ENCODE peak calls at places on chromosomes 6 and 20, in four cellular contexts. One of them, this sample, is unnamed.

GRCh38 chr20:53926428-53927028 is 143.9 kb downstream of the BCAS1 start:
- DNase-seq in lower leg skin: peak; percentile 82
- DNase-seq in neural progenitor cell: no peak
- DNase-seq in astrocyte of the spinal cord: peak; percentile 91
- DNase-seq in this sample: peak; percentile 97

GRCh38 chr6:84568971-84569370 is 195.4 kb downstream of the TBX18 start:
- DNase-seq in astrocyte of the spinal cord: peak; percentile 67
- DNase-seq in lower leg skin: no peak
- DNase-seq in neural progenitor cell: peak; percentile 38
- DNase-seq in this sample: peak; percentile 79

GRCh38 chr20:48384147-48384818 is 443.5 kb downstream of the PREX1 start:
- DNase-seq in astrocyte of the spinal cord: no peak
- DNase-seq in lower leg skin: no peak
- DNase-seq in neural progenitor cell: no peak
- DNase-seq in this sample: no peak

GRCh38 chr20:52204136-52204535 is 12.6 kb upstream of the ZFP64 start:
- DNase-seq in astrocyte of the spinal cord: no peak
- DNase-seq in lower leg skin: no peak
- DNase-seq in neural progenitor cell: no peak
- DNase-seq in this sample: no peak

GRCh38 chr6:66948106-66948505 is 1241.1 kb upstream of the EYS start:
- DNase-seq in neural progenitor cell: no peak
- DNase-seq in astrocyte of the spinal cord: peak; percentile 17
- DNase-seq in lower leg skin: no peak
- DNase-seq in this sample: peak; percentile 62

GRCh38 chr6:44496705-44497369 is 109.3 kb downstream of the CDC5L start:
- DNase-seq in lower leg skin: peak; percentile 66
- DNase-seq in neural progenitor cell: no peak
- DNase-seq in astrocyte of the spinal cord: peak; percentile 36
- DNase-seq in this sample: no peak

GRCh38 chr6:22558288-22558882 is 11.0 kb upstream of the HDGFL1 start:
- DNase-seq in lower leg skin: no peak
- DNase-seq in astrocyte of the spinal cord: no peak
- DNase-seq in neural progenitor cell: no peak
- DNase-seq in this sample: no peak

GRCh38 chr6:8207191-8207868 is 105.0 kb upstream of the EEF1E1 start:
- DNase-seq in neural progenitor cell: no peak
- DNase-seq in astrocyte of the spinal cord: no peak
- DNase-seq in lower leg skin: no peak
- DNase-seq in this sample: no peak

GRCh38 chr6:27250955-27251671 is 3.6 kb downstream of the PRSS16 start:
- DNase-seq in astrocyte of the spinal cord: no peak
- DNase-seq in neural progenitor cell: peak; percentile 97
- DNase-seq in lower leg skin: peak; percentile 92
- DNase-seq in this sample: peak; percentile 30

GRCh38 chr20:64241061-64241460 is 14.5 kb upstream of the PCMTD2 start:
- DNase-seq in neural progenitor cell: no peak
- DNase-seq in lower leg skin: no peak
- DNase-seq in astrocyte of the spinal cord: no peak
- DNase-seq in this sample: no peak

GRCh38 chr6:4665489-4666417 is 110.5 kb upstream of the CDYL start:
- DNase-seq in astrocyte of the spinal cord: peak; percentile 35
- DNase-seq in lower leg skin: peak; percentile 50
- DNase-seq in neural progenitor cell: no peak
- DNase-seq in this sample: no peak

GRCh38 chr6:5728726-5729434 is 277.8 kb downstream of the NRN1 start:
- DNase-seq in lower leg skin: peak; percentile 75
- DNase-seq in astrocyte of the spinal cord: peak; percentile 48
- DNase-seq in neural progenitor cell: no peak
- DNase-seq in this sample: peak; percentile 41

DNA sequence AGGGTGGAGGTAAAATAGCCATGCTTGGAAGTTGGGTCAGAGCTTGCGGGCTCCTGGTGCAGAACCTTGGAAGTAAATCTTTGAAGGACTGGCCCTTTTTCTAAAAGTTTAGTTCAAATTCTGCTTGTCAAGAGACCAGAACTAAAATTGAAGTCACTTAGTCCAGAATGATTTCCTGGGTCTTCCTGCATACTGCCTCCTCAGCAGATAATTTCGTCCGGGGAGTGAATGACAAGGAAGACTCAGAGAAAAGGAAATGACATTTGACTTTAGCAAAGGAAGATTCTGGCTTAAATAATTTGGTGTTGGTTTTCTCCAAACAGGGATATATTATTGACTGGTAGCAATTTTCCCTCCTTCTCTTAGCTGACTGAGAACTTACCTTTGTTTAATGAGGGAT is 1.2 kb downstream of the TM9SF4 start:
- DNase-seq in lower leg skin: no peak
- DNase-seq in astrocyte of the spinal cord: no peak
- DNase-seq in neural progenitor cell: no peak
- DNase-seq in this sample: no peak
- H3K4me3 ChIP-seq in lower leg skin: no peak overlapping the region
- H3K4me3 ChIP-seq in astrocyte of the spinal cord: peak overlapping the region; percentile 87
- H3K4me3 ChIP-seq in neural progenitor cell: peak overlapping the region; percentile 75
- H3K4me3 ChIP-seq in this sample: peak overlapping the region; percentile 81

DNA sequence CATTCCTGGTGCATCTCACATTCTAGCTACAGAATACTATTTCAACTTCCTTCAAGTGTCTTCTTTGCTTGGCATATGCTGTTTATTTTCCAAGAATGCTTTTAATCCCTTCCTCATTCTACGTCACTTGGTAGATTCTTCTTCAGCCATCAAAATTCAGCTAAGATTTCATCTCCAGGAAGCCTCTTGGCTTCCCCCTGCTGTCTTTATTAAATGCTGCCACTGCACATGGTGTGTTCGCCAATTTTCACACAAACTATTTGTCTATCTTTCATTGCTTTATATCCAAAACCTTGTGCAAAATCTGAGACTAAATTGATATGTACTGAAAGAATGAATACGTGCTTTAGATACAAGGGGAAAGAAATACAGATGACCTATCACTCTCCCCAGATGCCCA is 253.0 kb downstream of the RFPL4B start:
- DNase-seq in astrocyte of the spinal cord: no peak
- DNase-seq in neural progenitor cell: no peak
- DNase-seq in lower leg skin: no peak
- DNase-seq in this sample: no peak
- TF ChIP-seq CTCF in astrocyte of the spinal cord: peak; percentile 15
- TF ChIP-seq CTCF in neural progenitor cell: peak; percentile 6
- TF ChIP-seq CTCF in lower leg skin: no peak
- TF ChIP-seq CTCF in this sample: no peak

GRCh38 chr20:58160451-58161051 is 67.9 kb downstream of the ANKRD60 start:
- DNase-seq in astrocyte of the spinal cord: peak; percentile 71
- DNase-seq in neural progenitor cell: peak; percentile 23
- DNase-seq in lower leg skin: peak; percentile 89
- DNase-seq in this sample: no peak
- H3K4me3 ChIP-seq in astrocyte of the spinal cord: no peak overlapping the region
- H3K4me3 ChIP-seq in neural progenitor cell: no peak overlapping the region
- H3K4me3 ChIP-seq in lower leg skin: no peak overlapping the region
- H3K4me3 ChIP-seq in this sample: no peak overlapping the region

GRCh38 chr20:60642546-60642945 is 609.5 kb upstream of the CDH4 start:
- DNase-seq in lower leg skin: no peak
- DNase-seq in astrocyte of the spinal cord: no peak
- DNase-seq in neural progenitor cell: no peak
- DNase-seq in this sample: no peak
- TF ChIP-seq CTCF in lower leg skin: no peak
- TF ChIP-seq CTCF in astrocyte of the spinal cord: no peak
- TF ChIP-seq CTCF in neural progenitor cell: no peak
- TF ChIP-seq CTCF in this sample: no peak

DNA sequence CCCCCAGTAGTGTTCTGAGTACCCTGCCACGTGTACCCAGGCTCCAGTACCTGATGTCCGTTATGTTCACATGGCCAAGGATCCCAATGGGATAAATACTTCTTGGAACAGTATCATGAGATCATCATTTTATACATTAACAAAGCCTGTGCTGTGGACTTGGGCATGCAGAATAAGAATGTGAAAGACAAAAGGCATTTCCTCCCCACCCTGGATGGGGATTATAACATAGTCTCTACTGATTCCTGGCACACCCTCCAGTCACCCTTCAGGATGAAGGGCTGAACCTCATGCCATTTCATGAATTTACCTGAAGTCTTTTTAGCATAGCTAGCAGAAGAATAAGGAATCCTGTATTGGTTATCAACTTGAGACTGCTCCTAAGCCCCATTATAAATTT is 2.8 kb downstream of the TNFRSF21 start:
- DNase-seq in neural progenitor cell: no peak
- DNase-seq in astrocyte of the spinal cord: no peak
- DNase-seq in lower leg skin: no peak
- DNase-seq in this sample: peak; percentile 54
- H3K4me3 ChIP-seq in neural progenitor cell: no peak overlapping the region
- H3K4me3 ChIP-seq in astrocyte of the spinal cord: no peak overlapping the region
- H3K4me3 ChIP-seq in lower leg skin: no peak overlapping the region
- H3K4me3 ChIP-seq in this sample: peak overlapping the region; percentile 93

GRCh38 chr6:141610741-141611140 is 522.0 kb upstream of the GJE1 start:
- DNase-seq in astrocyte of the spinal cord: peak; percentile 14
- DNase-seq in lower leg skin: no peak
- DNase-seq in neural progenitor cell: peak; percentile 13
- DNase-seq in this sample: peak; percentile 39
- TF ChIP-seq CTCF in astrocyte of the spinal cord: peak; percentile 41
- TF ChIP-seq CTCF in lower leg skin: no peak
- TF ChIP-seq CTCF in neural progenitor cell: peak; percentile 49
- TF ChIP-seq CTCF in this sample: peak; percentile 46

DNA sequence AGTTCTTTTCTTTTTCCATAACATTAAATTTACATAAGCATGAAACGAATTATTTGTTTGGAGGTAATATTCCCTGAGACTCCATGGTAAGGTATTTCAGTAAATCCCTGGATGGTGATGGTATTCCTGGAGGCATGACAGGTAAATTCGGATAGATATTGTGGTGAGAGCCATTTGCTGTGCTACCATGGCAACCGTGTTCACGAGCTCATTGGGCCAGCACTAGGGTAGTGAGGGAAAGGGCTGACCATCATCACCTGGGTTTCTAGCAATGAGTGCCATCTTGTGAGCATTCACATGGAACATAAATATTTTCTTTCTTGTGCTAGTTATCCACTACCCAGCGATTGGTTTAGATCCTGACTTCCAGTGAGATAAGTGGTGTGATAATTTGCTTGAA is 51.9 kb upstream of the GNRH2 start:
- DNase-seq in neural progenitor cell: no peak
- DNase-seq in lower leg skin: no peak
- DNase-seq in astrocyte of the spinal cord: no peak
- DNase-seq in this sample: no peak
- H3K4me3 ChIP-seq in neural progenitor cell: no peak overlapping the region
- H3K4me3 ChIP-seq in lower leg skin: no peak overlapping the region
- H3K4me3 ChIP-seq in astrocyte of the spinal cord: no peak overlapping the region
- H3K4me3 ChIP-seq in this sample: no peak overlapping the region

DNA sequence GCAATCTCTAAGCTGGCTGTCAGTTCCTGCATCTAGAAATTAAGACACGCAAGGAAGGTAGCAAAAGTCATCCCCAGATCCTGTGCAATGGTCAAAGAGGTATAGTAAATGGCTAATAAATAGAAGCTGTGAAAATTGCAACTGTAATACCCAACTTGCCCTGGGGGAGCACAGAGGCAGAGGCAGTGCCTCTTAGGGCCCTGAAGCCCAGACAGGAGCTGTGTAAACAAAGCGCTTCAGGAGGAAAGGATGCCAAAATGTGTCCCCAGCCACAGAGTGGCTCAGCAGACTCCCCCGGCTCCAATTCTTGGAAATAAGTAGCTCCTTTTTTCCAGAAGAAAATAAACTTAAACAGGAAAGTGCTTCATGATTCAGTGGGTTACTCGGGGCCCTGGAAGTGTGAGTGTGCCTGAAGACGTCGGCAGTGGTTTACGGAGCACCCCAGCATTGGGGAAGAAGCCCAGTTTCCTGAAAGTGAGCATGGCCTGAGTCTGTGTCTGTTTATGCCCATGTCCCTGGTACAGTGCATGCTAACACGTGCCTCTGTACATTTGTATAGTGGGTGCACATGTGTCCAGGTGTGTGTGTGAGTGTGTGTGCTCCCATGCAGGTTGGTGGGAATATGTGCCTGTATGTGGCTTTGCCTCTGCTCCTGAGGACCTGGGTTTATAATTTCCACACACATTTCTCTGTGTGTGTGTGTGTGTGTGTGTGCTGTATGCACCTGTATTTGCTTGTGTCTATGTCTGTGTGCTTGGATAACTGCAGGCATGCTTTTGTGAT is 246.7 kb downstream of the MAFB start:
- DNase-seq in lower leg skin: peak; percentile 75
- DNase-seq in neural progenitor cell: peak; percentile 48
- DNase-seq in astrocyte of the spinal cord: peak; percentile 19
- DNase-seq in this sample: peak; percentile 12
- TF ChIP-seq CTCF in lower leg skin: no peak
- TF ChIP-seq CTCF in neural progenitor cell: peak; percentile 38
- TF ChIP-seq CTCF in astrocyte of the spinal cord: peak; percentile 22
- TF ChIP-seq CTCF in this sample: no peak

GRCh38 chr20:49592120-49592519 is 24.2 kb upstream of the PTGIS start:
- DNase-seq in lower leg skin: no peak
- DNase-seq in astrocyte of the spinal cord: no peak
- DNase-seq in neural progenitor cell: no peak
- DNase-seq in this sample: no peak
- H3K4me3 ChIP-seq in lower leg skin: no peak overlapping the region
- H3K4me3 ChIP-seq in astrocyte of the spinal cord: no peak overlapping the region
- H3K4me3 ChIP-seq in neural progenitor cell: no peak overlapping the region
- H3K4me3 ChIP-seq in this sample: no peak overlapping the region

This sample was measured in fibroblast of pulmonary artery.